ENCODE peak calls at places on chromosomes 1 and 21, in nine cellular contexts. I is OCI-LY7, Y is endothelial cell, Q is left lung, B is thoracic aorta, W is NB4, Z is H9, H is HFF-Myc, R is AG04450. K is an unnamed sample.

GRCh38 chr1:64856564-64856963 is 109.8 kb downstream of the JAK1 start:
- DNase-seq in I (peak; percentile 52), Y (no peak), B (no peak), Q (peak; percentile 54), H (no peak), Z (no peak), W (peak; percentile 30), R (no peak), K (no peak)

GRCh38 chr1:116360435-116361173 is 12.4 kb upstream of the ATP1A1 start:
- DNase-seq in I (peak; percentile 36), W (no peak), Y (no peak), B (no peak), Z (no peak), R (no peak), H (no peak), Q (no peak), K (no peak)

GRCh38 chr1:16152521-16153087 is 3.3 kb downstream of the EPHA2 start:
- DNase-seq in Z (no peak), R (no peak), W (no peak), Q (no peak), B (no peak), H (no peak), Y (peak; percentile 47), I (no peak), K (no peak)

GRCh38 chr1:43251024-43251423 is 18.8 kb upstream of the TMEM125 start:
- DNase-seq in Q (no peak), W (no peak), I (no peak), H (no peak), B (no peak), Z (no peak), Y (no peak), R (no peak), K (no peak)

GRCh38 chr1:19737413-19737812 is 62.3 kb downstream of the TMCO4 start:
- DNase-seq in Q (no peak), Z (no peak), R (no peak), H (no peak), Y (no peak), I (no peak), W (no peak), B (no peak), K (no peak)

GRCh38 chr1:212540031-212540430 is 68.5 kb upstream of the ATF3 start:
- DNase-seq in H (no peak), Y (no peak), W (no peak), R (no peak), Q (no peak), B (no peak), Z (no peak), I (no peak), K (no peak)

GRCh38 chr1:223228201-223228600 is 85.2 kb upstream of the TLR5 start:
- DNase-seq in Z (peak; percentile 15), Y (no peak), Q (no peak), W (no peak), B (no peak), R (no peak), I (no peak), H (no peak), K (no peak)

GRCh38 chr1:151047925-151048644 is 534 bp downstream of the C1orf56 start:
- DNase-seq in Q (peak; percentile 73), Z (peak; percentile 87), Y (peak; percentile 67), I (no peak), B (peak; percentile 20), H (peak; percentile 41), W (peak; percentile 77), R (no peak), K (no peak)

GRCh38 chr1:181674617-181675016 is 191.3 kb downstream of the CACNA1E start:
- DNase-seq in R (no peak), Q (no peak), Y (no peak), W (no peak), Z (no peak), H (no peak), B (no peak), I (no peak), K (no peak)

GRCh38 chr1:206925116-206925736 is 3.5 kb upstream of the FCMR start:
- DNase-seq in I (peak; percentile 89), Z (peak; percentile 64), H (no peak), R (no peak), Y (no peak), B (no peak), W (peak; percentile 61), Q (peak; percentile 79), K (no peak)

GRCh38 chr1:66833112-66833511 is 32.0 kb upstream of the INSL5 start:
- DNase-seq in Z (no peak), I (no peak), H (no peak), Y (no peak), B (no peak), W (no peak), R (no peak), Q (no peak), K (no peak)

GRCh38 chr1:119544165-119544762 is 37.3 kb downstream of the HSD3B1 start:
- DNase-seq in H (no peak), B (no peak), W (peak; percentile 21), R (no peak), Z (peak; percentile 65), I (peak; percentile 6), Y (peak; percentile 53), Q (no peak), K (no peak)

GRCh38 chr1:9833632-9834031 is 9.9 kb upstream of the CLSTN1 start:
- DNase-seq in Q (no peak), W (no peak), Z (no peak), B (no peak), Y (no peak), R (no peak), H (no peak), I (no peak), K (no peak)

GRCh38 chr1:220316291-220316690 is 44.0 kb upstream of the RAB3GAP2 start:
- DNase-seq in Q (no peak), R (no peak), I (no peak), Y (no peak), W (no peak), H (no peak), Z (no peak), B (no peak), K (no peak)

GRCh38 chr1:1397839-1398523 is 1.2 kb downstream of the CCNL2 start:
- DNase-seq in Z (no peak), H (no peak), W (peak; percentile 81), Y (no peak), R (no peak), Q (no peak), B (no peak), I (no peak), K (no peak)

DNA sequence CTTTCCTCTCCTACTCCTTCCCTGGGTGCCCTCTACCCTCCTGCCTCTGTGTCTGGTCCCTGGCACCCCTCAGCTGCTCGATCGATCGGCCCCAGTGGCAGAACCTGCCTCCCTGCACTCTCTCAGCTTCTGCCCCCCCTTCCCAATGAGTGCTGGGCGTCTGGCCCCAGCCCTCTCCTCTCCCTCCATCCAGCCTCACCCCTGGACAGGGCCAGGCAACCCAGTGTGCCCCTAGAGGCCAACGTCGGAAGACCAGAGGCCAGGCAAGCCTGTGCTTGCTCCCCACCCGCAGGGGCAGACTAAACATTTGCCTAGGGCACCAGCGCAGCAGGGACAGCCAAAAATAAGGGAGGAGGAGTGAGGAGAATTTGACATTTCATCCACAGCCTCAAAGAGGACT is 43.5 kb downstream of the LGR6 start:
- DNase-seq in I (peak; percentile 36), Y (peak; percentile 77), B (no peak), H (no peak), Q (no peak), Z (peak; percentile 93), R (no peak), W (peak; percentile 58), K (no peak)
- TF ChIP-seq CTCF in I (peak; percentile 34), Y (no peak), B (peak; percentile 70), H (peak; percentile 63), Q (peak; percentile 23), Z (peak; percentile 87), R (peak; percentile 59), W (peak; percentile 57), K (peak; percentile 68)

DNA sequence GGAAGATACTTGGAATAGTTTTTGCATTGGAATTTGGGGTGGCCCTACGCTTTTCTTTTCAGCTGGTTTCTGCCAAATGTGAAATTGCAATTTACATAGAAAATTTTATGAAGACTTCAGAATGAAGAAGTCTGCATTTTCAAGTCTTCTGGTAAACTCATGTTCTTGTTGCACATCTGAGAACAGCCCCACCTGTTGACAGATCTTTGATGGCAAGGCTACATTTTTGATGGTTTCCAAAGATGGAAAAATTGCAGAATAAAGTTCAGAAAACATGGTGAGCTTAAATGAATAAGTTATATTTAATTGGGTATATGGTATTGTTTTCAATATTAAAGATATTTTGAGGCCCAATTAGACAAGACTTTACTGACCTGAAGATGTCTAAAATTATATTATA is 25.4 kb downstream of the OLFM3 start:
- DNase-seq in Q (no peak), Z (no peak), R (no peak), Y (no peak), B (no peak), H (no peak), I (no peak), W (peak; percentile 1), K (no peak)
- TF ChIP-seq CTCF in Q (no peak), Z (peak; percentile 54), R (no peak), Y (no peak), B (no peak), H (no peak), I (peak; percentile 29), W (no peak), K (peak; percentile 10)

GRCh38 chr21:36964398-36964797 is 2.1 kb downstream of the HLCS start:
- DNase-seq in Y (no peak), Z (no peak), Q (no peak), H (no peak), I (no peak), B (no peak), R (no peak), W (no peak), K (no peak)
- TF ChIP-seq CTCF in Y (no peak), Z (no peak), Q (no peak), H (no peak), I (no peak), B (no peak), R (no peak), W (no peak), K (no peak)

GRCh38 chr1:218332416-218332815 is 12.7 kb upstream of the TGFB2 start:
- DNase-seq in Z (no peak), R (no peak), I (no peak), W (no peak), B (no peak), Y (no peak), H (no peak), Q (no peak), K (no peak)

GRCh38 chr1:218328769-218329168 is 16.4 kb upstream of the TGFB2 start:
- DNase-seq in B (no peak), Q (no peak), H (no peak), W (no peak), I (no peak), Z (no peak), Y (no peak), R (no peak), K (no peak)

GRCh38 chr1:218324226-218324580 is 20.9 kb upstream of the TGFB2 start:
- DNase-seq in Y (no peak), B (no peak), H (no peak), Q (no peak), W (no peak), I (no peak), Z (no peak), R (no peak), K (no peak)

DNA sequence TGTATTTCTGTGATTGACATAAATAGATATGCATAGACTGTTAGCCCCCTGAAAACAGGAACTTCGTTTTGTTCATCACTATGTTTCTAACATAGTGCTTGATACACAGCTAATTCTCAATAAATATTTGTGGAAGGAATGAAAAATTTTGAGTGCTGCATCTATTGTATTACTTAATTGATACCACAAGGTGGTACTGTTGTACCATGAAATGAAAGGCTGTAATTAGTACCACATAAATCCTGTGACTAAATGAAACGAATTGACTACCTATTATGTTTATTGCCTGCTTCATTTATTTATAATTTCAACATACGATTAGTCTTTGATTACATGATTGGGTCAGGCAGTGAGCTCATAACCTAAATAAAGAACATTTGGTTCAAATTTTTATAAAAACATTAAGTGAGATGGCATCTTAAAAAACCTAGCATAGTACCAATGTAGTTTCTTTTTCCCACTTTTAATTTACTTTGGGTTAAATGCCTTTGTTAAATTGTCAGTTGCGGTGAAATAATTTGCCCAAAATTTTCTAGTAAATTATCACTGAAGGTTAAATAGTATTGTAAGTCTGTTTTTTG is 15.0 kb upstream of the TGFB2 start:
- DNase-seq in R (no peak), Q (no peak), Z (no peak), I (peak; percentile 45), H (no peak), B (no peak), W (peak; percentile 45), Y (no peak), K (no peak)
- TF ChIP-seq CTCF in R (peak; percentile 55), Q (peak; percentile 62), Z (peak; percentile 76), I (peak; percentile 86), H (peak; percentile 11), B (peak; percentile 72), W (peak; percentile 15), Y (peak; percentile 81), K (peak; percentile 41)